ENCODE peak calls at places on chromosomes 6 and 20, in four cellular contexts. T is activated naive CD4-positive, alpha-beta T cell treated with Interleukin-2 at 50 U/mL for 16 hours; N is Calu3; D is Caco-2. C is an unnamed sample.

GRCh38 chr6:156776841-156777576 is at the start of gene ARID1B:
- DNase-seq in T (peak), N (peak), D (peak), C (peak)

GRCh38 chr20:37245671-37246237 is 15.9 kb downstream of the GHRH start:
- DNase-seq in T (no peak), N (no peak), D (no peak), C (no peak)

GRCh38 chr6:129498950-129499870 is 210.8 kb downstream of the ARHGAP18 start:
- DNase-seq in T (no peak), N (peak), D (peak), C (peak)

GRCh38 chr20:13960119-13960518 is 30.3 kb downstream of the SEL1L2 start:
- DNase-seq in T (no peak), N (no peak), D (no peak), C (no peak)

GRCh38 chr6:83708546-83708969 is 343 bp downstream of the SNAP91 start:
- DNase-seq in T (no peak), N (no peak), D (no peak), C (no peak)

GRCh38 chr6:5763407-5763806 is 243.3 kb downstream of the NRN1 start:
- DNase-seq in T (no peak), N (no peak), D (no peak), C (peak)

GRCh38 chr20:18548465-18548864 is 18.8 kb upstream of the SMIM26 start:
- DNase-seq in T (no peak), N (no peak), D (no peak), C (no peak)

GRCh38 chr6:37495199-37495913 is 4.3 kb downstream of the CCDC167 start:
- DNase-seq in T (peak), N (no peak), D (no peak), C (no peak)

GRCh38 chr6:51459958-51460357 is 627.5 kb downstream of the PKHD1 start:
- DNase-seq in T (no peak), N (no peak), D (no peak), C (no peak)

GRCh38 chr6:125812394-125813231 is 21.9 kb downstream of the NCOA7 start:
- DNase-seq in T (no peak), N (no peak), D (no peak), C (peak)

GRCh38 chr6:35051393-35051792 is 89.7 kb downstream of the TCP11 start:
- DNase-seq in T (no peak), N (no peak), D (no peak), C (no peak)

GRCh38 chr6:135938588-135939215 is 87.2 kb downstream of the PDE7B start:
- DNase-seq in T (no peak), N (no peak), D (peak), C (peak)

GRCh38 chr6:154292855-154293519 is 63.6 kb downstream of the IPCEF1 start:
- DNase-seq in T (no peak), N (peak), D (peak), C (peak)

GRCh38 chr20:34990231-34990630 is 34.6 kb downstream of the MYH7B start:
- DNase-seq in T (no peak), N (no peak), D (no peak), C (no peak)

GRCh38 chr6:14894105-14894504 is 351.8 kb upstream of the JARID2 start:
- DNase-seq in T (no peak), N (no peak), D (no peak), C (no peak)

GRCh38 chr6:31736768-31737314 is 511 bp upstream of the CLIC1 start:
- DNase-seq in T (no peak), N (no peak), D (no peak), C (no peak)

GRCh38 chr6:167143041-167143440 is 14.7 kb downstream of the GPR31 start:
- DNase-seq in T (no peak), N (no peak), D (no peak), C (no peak)

GRCh38 chr6:24933868-24934401 is 1.8 kb downstream of the RIPOR2 start:
- DNase-seq in T (peak), N (peak), D (peak), C (peak)

GRCh38 chr6:33126101-33126714 is 50.4 kb downstream of the HLA-DPB1 start:
- DNase-seq in T (peak), N (peak), D (peak), C (peak)

GRCh38 chr20:5118220-5119142 is 1.3 kb downstream of the PCNA start:
- DNase-seq in T (no peak), N (no peak), D (no peak), C (no peak)

GRCh38 chr6:111625511-111626331 is 20.0 kb upstream of the TRAF3IP2 start:
- DNase-seq in T (no peak), N (no peak), D (no peak), C (peak)

GRCh38 chr6:139376054-139376355 is 1.6 kb upstream of the CITED2 start:
- DNase-seq in T (no peak), N (no peak), D (no peak), C (no peak)

GRCh38 chr20:20410678-20411077 is 42.8 kb downstream of the INSM1 start:
- DNase-seq in T (no peak), N (no peak), D (no peak), C (no peak)

GRCh38 chr6:56660374-56660730 is 17.7 kb upstream of the DST start:
- DNase-seq in T (no peak), N (no peak), D (no peak), C (no peak)

GRCh38 chr6:64255000-64255399 is 619.4 kb downstream of the PHF3 start:
- DNase-seq in T (no peak), N (no peak), D (no peak), C (no peak)

GRCh38 chr20:61447950-61448349 is 195.9 kb downstream of the CDH4 start:
- DNase-seq in T (no peak), N (no peak), D (no peak), C (no peak)

GRCh38 chr6:95240514-95240913 is 336.8 kb upstream of the MANEA start:
- DNase-seq in T (no peak), N (no peak), D (no peak), C (peak)

GRCh38 chr6:42217165-42217522 is 517 bp downstream of the MRPS10 start:
- DNase-seq in T (no peak), N (no peak), D (no peak), C (no peak)

GRCh38 chr20:62473717-62474584 is 1.8 kb downstream of the GATA5 start:
- DNase-seq in T (no peak), N (no peak), D (no peak), C (no peak)

GRCh38 chr6:52953911-52954839 is 40.9 kb downstream of the GSTA4 start:
- DNase-seq in T (no peak), N (no peak), D (no peak), C (no peak)

GRCh38 chr20:60011512-60012507 is 53.6 kb downstream of the CDH26 start:
- DNase-seq in T (no peak), N (no peak), D (no peak), C (no peak)

GRCh38 chr6:167667204-167668018 is 159.3 kb upstream of the AFDN start:
- DNase-seq in T (no peak), N (no peak), D (no peak), C (no peak)

GRCh38 chr20:25525857-25526256 is 59.5 kb downstream of the NINL start:
- DNase-seq in T (no peak), N (no peak), D (peak), C (peak)

GRCh38 chr20:16020971-16021370 is 552.3 kb downstream of the KIF16B start:
- DNase-seq in T (no peak), N (peak), D (no peak), C (peak)

GRCh38 chr6:151961809-151962208 is 154.3 kb downstream of the ESR1 start:
- DNase-seq in T (no peak), N (no peak), D (no peak), C (peak)